ENCODE peak calls at places on chromosomes 1 and 21, in eight cellular contexts. Q is NCI-H1436; C is NT2/D1; R is CD8-positive, alpha-beta T cell; H is activated CD4-positive, alpha-beta T cell treated with anti-CD3 and anti-CD28 coated beads for 36 hours; K is DMS 273 treated with DMSO at 0.1 percent for 48 hours; P is amniotic stem cell; E is cerebellar cortex. O is an unnamed sample.

GRCh38 chr1:27564264-27564579 is 39.7 kb downstream of the AHDC1 start:
- DNase-seq in P (no peak), C (no peak), K (no peak), R (no peak), Q (no peak), E (no peak), H (no peak), O (no peak)

GRCh38 chr1:10694274-10694632 is 102.2 kb downstream of the CASZ1 start:
- DNase-seq in C (no peak), Q (peak), E (peak), P (no peak), K (no peak), R (no peak), H (peak), O (no peak)

GRCh38 chr1:24899581-24900485 is 30.2 kb downstream of the RUNX3 start:
- DNase-seq in R (no peak), E (no peak), P (no peak), K (no peak), Q (no peak), C (no peak), H (peak), O (no peak)

GRCh38 chr1:22739648-22740385 is 29.2 kb downstream of the EPHB2 start:
- DNase-seq in E (no peak), H (no peak), C (no peak), Q (no peak), R (no peak), K (no peak), P (no peak), O (peak)

GRCh38 chr1:63261736-63262142 is 60.6 kb upstream of the FOXD3 start:
- DNase-seq in R (no peak), Q (no peak), C (no peak), K (no peak), P (no peak), E (no peak), H (no peak), O (no peak)

GRCh38 chr1:43171312-43171875 is 696 bp downstream of the EBNA1BP2 start:
- DNase-seq in C (no peak), P (no peak), Q (no peak), K (no peak), E (no peak), H (no peak), R (no peak), O (no peak)

GRCh38 chr1:89993541-89993940 is 1.4 kb upstream of the ZNF326 start:
- DNase-seq in C (no peak), H (no peak), K (no peak), Q (no peak), R (no peak), P (no peak), E (no peak), O (no peak)

GRCh38 chr1:115977481-115978258 is 1.4 kb downstream of the SLC22A15 start:
- DNase-seq in E (peak), P (no peak), C (no peak), R (no peak), Q (no peak), H (no peak), K (no peak), O (no peak)

GRCh38 chr1:31297273-31298247 is 728 bp downstream of the ZCCHC17 start:
- DNase-seq in R (no peak), C (no peak), Q (no peak), H (peak), P (no peak), E (peak), K (no peak), O (no peak)

GRCh38 chr1:165637427-165637826 is 6.4 kb downstream of the MGST3 start:
- DNase-seq in E (no peak), C (no peak), R (no peak), K (no peak), Q (no peak), P (no peak), H (no peak), O (peak)

GRCh38 chr1:231059566-231060193 is 19.6 kb upstream of the FAM89A start:
- DNase-seq in K (no peak), H (no peak), R (no peak), Q (no peak), P (no peak), E (no peak), C (no peak), O (no peak)

GRCh38 chr1:23478896-23479790 is 4.8 kb downstream of the ASAP3 start:
- DNase-seq in E (no peak), C (no peak), K (no peak), P (no peak), R (no peak), H (no peak), Q (no peak), O (no peak)

GRCh38 chr1:8348777-8349472 is 31.0 kb downstream of the SLC45A1 start:
- DNase-seq in P (no peak), K (no peak), C (peak), R (peak), H (peak), E (peak), Q (peak), O (no peak)

GRCh38 chr1:154304664-154305337 is 16.1 kb upstream of the AQP10 start:
- DNase-seq in K (no peak), H (peak), C (no peak), R (no peak), E (no peak), Q (no peak), P (no peak), O (no peak)

GRCh38 chr1:154778944-154779343 is 91.1 kb downstream of the KCNN3 start:
- DNase-seq in K (no peak), C (no peak), R (no peak), P (no peak), Q (no peak), H (no peak), E (no peak), O (no peak)

GRCh38 chr1:83097715-83098613 is 901.0 kb downstream of the TTLL7 start:
- DNase-seq in H (no peak), K (no peak), E (no peak), Q (no peak), P (no peak), R (no peak), C (no peak), O (no peak)

GRCh38 chr1:244361764-244362473 is 89.8 kb downstream of the ADSS2 start:
- DNase-seq in K (no peak), E (no peak), Q (no peak), H (no peak), C (peak), R (no peak), P (peak), O (no peak)

GRCh38 chr1:49102752-49103151 is 326.1 kb upstream of the BEND5 start:
- DNase-seq in R (no peak), P (peak), C (no peak), E (no peak), H (no peak), Q (no peak), K (no peak), O (no peak)

GRCh38 chr1:24920155-24920925 is 9.7 kb downstream of the RUNX3 start:
- DNase-seq in E (no peak), H (peak), K (no peak), C (no peak), P (no peak), R (no peak), Q (no peak), O (no peak)

GRCh38 chr1:110708968-110709367 is 34.2 kb upstream of the KCNA3 start:
- DNase-seq in Q (no peak), K (no peak), C (no peak), P (no peak), H (no peak), R (no peak), E (no peak), O (no peak)

GRCh38 chr1:56854521-56855099 is at the start of gene C8A:
- DNase-seq in C (no peak), R (no peak), P (no peak), Q (no peak), K (no peak), E (no peak), H (no peak), O (no peak)

GRCh38 chr21:16794944-16795343 is 717.9 kb upstream of the CXADR start:
- DNase-seq in K (no peak), H (no peak), P (peak), E (no peak), R (no peak), C (no peak), Q (no peak), O (peak)

GRCh38 chr1:23436520-23437354 is 12.2 kb upstream of the TCEA3 start:
- DNase-seq in R (no peak), E (no peak), Q (no peak), K (no peak), P (no peak), C (peak), H (peak), O (no peak)

GRCh38 chr1:47469910-47470309 is 32.1 kb downstream of the FOXD2 start:
- DNase-seq in H (no peak), C (no peak), E (no peak), R (no peak), Q (no peak), P (no peak), K (no peak), O (no peak)

GRCh38 chr1:161115132-161115711 is 2.6 kb downstream of the PFDN2 start:
- DNase-seq in K (no peak), Q (no peak), E (no peak), C (no peak), H (peak), P (no peak), R (no peak), O (peak)

GRCh38 chr1:20410555-20410954 is 75.5 kb downstream of the CAMK2N1 start:
- DNase-seq in P (no peak), H (no peak), R (no peak), K (no peak), C (no peak), E (peak), Q (peak), O (no peak)

GRCh38 chr1:245798367-245798747 is 643.6 kb downstream of the KIF26B start:
- DNase-seq in P (no peak), R (no peak), E (no peak), H (no peak), C (no peak), Q (no peak), K (no peak), O (no peak)

GRCh38 chr1:53448241-53448841 is 10.9 kb upstream of the DMRTB1 start:
- DNase-seq in K (no peak), Q (no peak), E (no peak), C (peak), P (no peak), H (no peak), R (no peak), O (no peak)

GRCh38 chr1:46394108-46394871 is at the start of gene FAAH:
- DNase-seq in Q (no peak), C (peak), E (peak), R (no peak), P (no peak), K (no peak), H (peak), O (no peak)

GRCh38 chr1:112263464-112263863 is 132.6 kb upstream of the CTTNBP2NL start:
- DNase-seq in H (no peak), Q (no peak), E (no peak), C (no peak), K (no peak), P (no peak), R (no peak), O (peak)

GRCh38 chr1:193479187-193479586 is 292.8 kb upstream of the B3GALT2 start:
- DNase-seq in K (no peak), P (no peak), H (peak), Q (no peak), C (no peak), R (peak), E (no peak), O (no peak)

GRCh38 chr1:46549697-46550681 is 1.5 kb downstream of the KNCN start:
- DNase-seq in K (no peak), P (no peak), C (no peak), E (no peak), H (peak), R (peak), Q (peak), O (no peak)

GRCh38 chr1:218164111-218164929 is 120.8 kb upstream of the RRP15 start:
- DNase-seq in K (peak), E (no peak), Q (peak), P (no peak), R (no peak), C (peak), H (peak), O (no peak)

GRCh38 chr1:56908619-56909340 is 54.2 kb downstream of the C8A start:
- DNase-seq in C (no peak), R (no peak), E (no peak), P (no peak), K (no peak), H (no peak), Q (no peak), O (no peak)

GRCh38 chr1:117650840-117651568 is 45.2 kb downstream of the TENT5C start:
- DNase-seq in R (no peak), C (no peak), H (no peak), E (no peak), P (no peak), Q (no peak), K (no peak), O (no peak)

GRCh38 chr1:9059944-9060744 is 9.3 kb downstream of the SLC2A5 start:
- DNase-seq in Q (no peak), K (no peak), C (no peak), P (no peak), H (no peak), E (no peak), R (no peak), O (no peak)

GRCh38 chr1:37478890-37479254 is 4.5 kb downstream of the ZC3H12A start:
- DNase-seq in Q (no peak), R (no peak), H (peak), P (no peak), C (no peak), E (no peak), K (no peak), O (no peak)

O was measured in pulmonary artery endothelial cell.